ENCODE peak calls at places on chromosomes 16 and 17, in six cellular contexts. One of them, this sample, is unnamed.

GRCh38 chr17:44007346-44008204 is 3.2 kb downstream of the NAGS start:
- DNase-seq in H9: no peak
- DNase-seq in IMR-90: no peak
- DNase-seq in H1: peak; percentile 49
- DNase-seq in neuronal stem cell: no peak
- DNase-seq in mesenchymal stem cell: no peak
- DNase-seq in this sample: peak; percentile 20

GRCh38 chr16:4601317-4602186 is 13.1 kb downstream of the UBALD1 start:
- DNase-seq in H9: no peak
- DNase-seq in IMR-90: peak; percentile 20
- DNase-seq in H1: no peak
- DNase-seq in neuronal stem cell: no peak
- DNase-seq in mesenchymal stem cell: no peak
- DNase-seq in this sample: no peak

GRCh38 chr17:20142268-20142667 is 133.1 kb downstream of the SPECC1 start:
- DNase-seq in H9: no peak
- DNase-seq in IMR-90: no peak
- DNase-seq in H1: no peak
- DNase-seq in neuronal stem cell: no peak
- DNase-seq in mesenchymal stem cell: no peak
- DNase-seq in this sample: no peak

GRCh38 chr17:49955157-49955556 is 13.8 kb upstream of the DLX4 start:
- DNase-seq in H9: no peak
- DNase-seq in IMR-90: no peak
- DNase-seq in H1: no peak
- DNase-seq in neuronal stem cell: no peak
- DNase-seq in mesenchymal stem cell: no peak
- DNase-seq in this sample: no peak

GRCh38 chr17:63480826-63481487 is 4.1 kb downstream of the ACE start:
- DNase-seq in H9: no peak
- DNase-seq in IMR-90: no peak
- DNase-seq in H1: no peak
- DNase-seq in neuronal stem cell: no peak
- DNase-seq in mesenchymal stem cell: no peak
- DNase-seq in this sample: no peak

GRCh38 chr17:45954914-45955313 is 44.1 kb upstream of the STH start:
- DNase-seq in H9: no peak
- DNase-seq in IMR-90: no peak
- DNase-seq in H1: no peak
- DNase-seq in neuronal stem cell: no peak
- DNase-seq in mesenchymal stem cell: no peak
- DNase-seq in this sample: no peak

GRCh38 chr16:15650698-15651161 is 685 bp downstream of the NDE1 start:
- DNase-seq in H9: peak; percentile 39
- DNase-seq in IMR-90: peak; percentile 13
- DNase-seq in H1: no peak
- DNase-seq in neuronal stem cell: peak; percentile 20
- DNase-seq in mesenchymal stem cell: peak; percentile 42
- DNase-seq in this sample: peak; percentile 76

GRCh38 chr17:2250140-2251095 is 53.2 kb downstream of the SMG6 start:
- DNase-seq in H9: no peak
- DNase-seq in IMR-90: peak; percentile 58
- DNase-seq in H1: no peak
- DNase-seq in neuronal stem cell: no peak
- DNase-seq in mesenchymal stem cell: no peak
- DNase-seq in this sample: no peak

GRCh38 chr17:60392845-60393702 is 1.1 kb upstream of the USP32 start:
- DNase-seq in H9: no peak
- DNase-seq in IMR-90: peak; percentile 60
- DNase-seq in H1: no peak
- DNase-seq in neuronal stem cell: no peak
- DNase-seq in mesenchymal stem cell: peak; percentile 74
- DNase-seq in this sample: peak; percentile 33

GRCh38 chr16:49276646-49277385 is 4.8 kb downstream of the CBLN1 start:
- DNase-seq in H9: peak; percentile 53
- DNase-seq in IMR-90: no peak
- DNase-seq in H1: peak; percentile 52
- DNase-seq in neuronal stem cell: no peak
- DNase-seq in mesenchymal stem cell: no peak
- DNase-seq in this sample: peak; percentile 27

GRCh38 chr16:71401988-71402387 is 39.9 kb downstream of the TLE7 start:
- DNase-seq in H9: no peak
- DNase-seq in IMR-90: no peak
- DNase-seq in H1: no peak
- DNase-seq in neuronal stem cell: no peak
- DNase-seq in mesenchymal stem cell: no peak
- DNase-seq in this sample: no peak

GRCh38 chr16:22163806-22164205 is 1.5 kb downstream of the SDR42E2 start:
- DNase-seq in H9: no peak
- DNase-seq in IMR-90: no peak
- DNase-seq in H1: no peak
- DNase-seq in neuronal stem cell: no peak
- DNase-seq in mesenchymal stem cell: no peak
- DNase-seq in this sample: no peak

GRCh38 chr17:9436629-9437028 is 139.0 kb downstream of the STX8 start:
- DNase-seq in H9: no peak
- DNase-seq in IMR-90: no peak
- DNase-seq in H1: no peak
- DNase-seq in neuronal stem cell: no peak
- DNase-seq in mesenchymal stem cell: no peak
- DNase-seq in this sample: no peak

GRCh38 chr17:28327031-28327607 is 8.1 kb downstream of the TMEM97 start:
- DNase-seq in H9: peak; percentile 18
- DNase-seq in IMR-90: peak; percentile 52
- DNase-seq in H1: no peak
- DNase-seq in neuronal stem cell: no peak
- DNase-seq in mesenchymal stem cell: no peak
- DNase-seq in this sample: no peak

GRCh38 chr16:88503771-88504488 is 50.9 kb downstream of the ZFPM1 start:
- DNase-seq in H9: no peak
- DNase-seq in IMR-90: no peak
- DNase-seq in H1: no peak
- DNase-seq in neuronal stem cell: no peak
- DNase-seq in mesenchymal stem cell: no peak
- DNase-seq in this sample: no peak

GRCh38 chr16:27972500-27972899 is 91.0 kb downstream of the GSG1L start:
- DNase-seq in H9: peak; percentile 67
- DNase-seq in IMR-90: peak; percentile 30
- DNase-seq in H1: peak; percentile 53
- DNase-seq in neuronal stem cell: peak; percentile 31
- DNase-seq in mesenchymal stem cell: peak; percentile 1
- DNase-seq in this sample: peak; percentile 74

GRCh38 chr16:5354645-5355044 is 257.1 kb upstream of the EEF2KMT start:
- DNase-seq in H9: no peak
- DNase-seq in IMR-90: no peak
- DNase-seq in H1: no peak
- DNase-seq in neuronal stem cell: no peak
- DNase-seq in mesenchymal stem cell: no peak
- DNase-seq in this sample: no peak

GRCh38 chr17:2551928-2552327 is 40.2 kb upstream of the METTL16 start:
- DNase-seq in H9: no peak
- DNase-seq in IMR-90: no peak
- DNase-seq in H1: no peak
- DNase-seq in neuronal stem cell: peak; percentile 81
- DNase-seq in mesenchymal stem cell: no peak
- DNase-seq in this sample: peak; percentile 29

GRCh38 chr17:8798176-8799000 is 777 bp downstream of the MFSD6L start:
- DNase-seq in H9: peak; percentile 62
- DNase-seq in IMR-90: no peak
- DNase-seq in H1: no peak
- DNase-seq in neuronal stem cell: no peak
- DNase-seq in mesenchymal stem cell: no peak
- DNase-seq in this sample: peak; percentile 31

GRCh38 chr16:78748471-78748929 is 649.0 kb downstream of the WWOX start:
- DNase-seq in H9: no peak
- DNase-seq in IMR-90: no peak
- DNase-seq in H1: no peak
- DNase-seq in neuronal stem cell: no peak
- DNase-seq in mesenchymal stem cell: no peak
- DNase-seq in this sample: no peak

GRCh38 chr17:77880702-77881450 is 77.6 kb upstream of the TNRC6C start:
- DNase-seq in H9: no peak
- DNase-seq in IMR-90: no peak
- DNase-seq in H1: no peak
- DNase-seq in neuronal stem cell: no peak
- DNase-seq in mesenchymal stem cell: no peak
- DNase-seq in this sample: no peak

GRCh38 chr16:88687254-88687576 is 908 bp upstream of the SNAI3 start:
- DNase-seq in H9: no peak
- DNase-seq in IMR-90: no peak
- DNase-seq in H1: no peak
- DNase-seq in neuronal stem cell: no peak
- DNase-seq in mesenchymal stem cell: no peak
- DNase-seq in this sample: no peak

GRCh38 chr17:74833501-74834361 is 26.0 kb downstream of the GRIN2C start:
- DNase-seq in H9: no peak
- DNase-seq in IMR-90: peak; percentile 52
- DNase-seq in H1: no peak
- DNase-seq in neuronal stem cell: no peak
- DNase-seq in mesenchymal stem cell: no peak
- DNase-seq in this sample: no peak

GRCh38 chr16:54930034-54930938 is at the start of gene IRX5:
- DNase-seq in H9: peak; percentile 94
- DNase-seq in IMR-90: peak; percentile 81
- DNase-seq in H1: peak; percentile 84
- DNase-seq in neuronal stem cell: peak; percentile 91
- DNase-seq in mesenchymal stem cell: peak; percentile 94
- DNase-seq in this sample: peak; percentile 97

GRCh38 chr17:11598274-11599221 is at the start of gene DNAH9:
- DNase-seq in H9: peak; percentile 99
- DNase-seq in IMR-90: no peak
- DNase-seq in H1: peak; percentile 96
- DNase-seq in neuronal stem cell: peak; percentile 97
- DNase-seq in mesenchymal stem cell: no peak
- DNase-seq in this sample: peak; percentile 99

GRCh38 chr17:65522751-65523404 is 38.6 kb downstream of the AXIN2 start:
- DNase-seq in H9: peak; percentile 32
- DNase-seq in IMR-90: no peak
- DNase-seq in H1: no peak
- DNase-seq in neuronal stem cell: no peak
- DNase-seq in mesenchymal stem cell: no peak
- DNase-seq in this sample: peak; percentile 24

GRCh38 chr16:4760221-4760910 is 6.6 kb downstream of the ZNF500 start:
- DNase-seq in H9: no peak
- DNase-seq in IMR-90: no peak
- DNase-seq in H1: no peak
- DNase-seq in neuronal stem cell: no peak
- DNase-seq in mesenchymal stem cell: no peak
- DNase-seq in this sample: no peak

GRCh38 chr16:74637742-74638453 is 28.8 kb downstream of the RFWD3 start:
- DNase-seq in H9: no peak
- DNase-seq in IMR-90: no peak
- DNase-seq in H1: no peak
- DNase-seq in neuronal stem cell: no peak
- DNase-seq in mesenchymal stem cell: no peak
- DNase-seq in this sample: no peak
- H3K4me1 ChIP-seq in H9: no peaks in the 10 kb centered on the region
- H3K4me1 ChIP-seq in IMR-90: no peaks in the 10 kb centered on the region
- H3K4me1 ChIP-seq in H1: no peaks in the 10 kb centered on the region
- H3K4me1 ChIP-seq in neuronal stem cell: no peaks in the 10 kb centered on the region
- H3K4me1 ChIP-seq in mesenchymal stem cell: peaks cover 1% of the 10 kb centered on the region
- H3K4me1 ChIP-seq in this sample: no peaks in the 10 kb centered on the region

DNA sequence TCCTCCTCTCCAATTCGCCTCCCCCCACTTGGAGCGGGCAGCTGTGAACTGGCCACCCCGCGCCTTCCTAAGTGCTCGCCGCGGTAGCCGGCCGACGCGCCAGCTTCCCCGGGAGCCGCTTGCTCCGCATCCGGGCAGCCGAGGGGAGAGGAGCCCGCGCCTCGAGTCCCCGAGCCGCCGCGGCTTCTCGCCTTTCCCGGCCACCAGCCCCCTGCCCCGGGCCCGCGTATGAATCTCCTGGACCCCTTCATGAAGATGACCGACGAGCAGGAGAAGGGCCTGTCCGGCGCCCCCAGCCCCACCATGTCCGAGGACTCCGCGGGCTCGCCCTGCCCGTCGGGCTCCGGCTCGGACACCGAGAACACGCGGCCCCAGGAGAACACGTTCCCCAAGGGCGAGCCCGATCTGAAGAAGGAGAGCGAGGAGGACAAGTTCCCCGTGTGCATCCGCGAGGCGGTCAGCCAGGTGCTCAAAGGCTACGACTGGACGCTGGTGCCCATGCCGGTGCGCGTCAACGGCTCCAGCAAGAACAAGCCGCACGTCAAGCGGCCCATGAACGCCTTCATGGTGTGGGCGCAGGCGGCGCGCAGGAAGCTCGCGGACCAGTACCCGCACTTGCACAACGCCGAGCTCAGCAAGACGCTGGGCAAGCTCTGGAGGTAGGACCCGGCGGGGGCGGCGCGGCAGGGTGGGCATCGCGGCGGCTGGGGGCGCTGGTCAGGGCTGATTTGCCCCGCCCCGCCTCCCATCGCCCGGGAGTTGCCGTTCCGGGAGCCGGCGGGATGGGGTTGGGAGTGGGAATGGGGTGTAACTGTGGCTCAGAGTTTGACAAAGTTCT is 563 bp downstream of the SOX9 start:
- DNase-seq in H9: peak; percentile 73
- DNase-seq in IMR-90: peak; percentile 69
- DNase-seq in H1: peak; percentile 81
- DNase-seq in neuronal stem cell: no peak
- DNase-seq in mesenchymal stem cell: peak; percentile 76
- DNase-seq in this sample: peak; percentile 63
- H2BK120ac ChIP-seq in H9: no peak overlapping the region
- H2BK120ac ChIP-seq in IMR-90: peak overlapping the region; percentile 77
- H2BK120ac ChIP-seq in H1: no peak overlapping the region
- H2BK120ac ChIP-seq in neuronal stem cell: peak overlapping the region; percentile 75
- H2BK120ac ChIP-seq in mesenchymal stem cell: peak overlapping the region; percentile 7
- H2BK120ac ChIP-seq in this sample: no peak overlapping the region

GRCh38 chr17:57873261-57874057 is 23.6 kb upstream of the MRPS23 start:
- DNase-seq in H9: peak; percentile 36
- DNase-seq in IMR-90: no peak
- DNase-seq in H1: no peak
- DNase-seq in neuronal stem cell: no peak
- DNase-seq in mesenchymal stem cell: no peak
- DNase-seq in this sample: peak; percentile 60
- H2BK5ac ChIP-seq in H9: no peak overlapping the region
- H2BK5ac ChIP-seq in IMR-90: peak overlapping the region; percentile 98
- H2BK5ac ChIP-seq in H1: peak overlapping the region; percentile 96
- H2BK5ac ChIP-seq in neuronal stem cell: no peak overlapping the region
- H2BK5ac ChIP-seq in mesenchymal stem cell: no peak overlapping the region
- H2BK5ac ChIP-seq in this sample: peak overlapping the region; percentile 67

GRCh38 chr17:3887811-3888210 is 5.0 kb downstream of the CAMKK1 start:
- DNase-seq in H9: no peak
- DNase-seq in IMR-90: no peak
- DNase-seq in H1: no peak
- DNase-seq in neuronal stem cell: no peak
- DNase-seq in mesenchymal stem cell: peak; percentile 21
- DNase-seq in this sample: peak; percentile 28

GRCh38 chr17:3888343-3889171 is 4.3 kb downstream of the CAMKK1 start:
- DNase-seq in H9: peak; percentile 92
- DNase-seq in IMR-90: peak; percentile 94
- DNase-seq in H1: peak; percentile 70
- DNase-seq in neuronal stem cell: no peak
- DNase-seq in mesenchymal stem cell: peak; percentile 93
- DNase-seq in this sample: peak; percentile 81

GRCh38 chr17:3890082-3890892 is 2.6 kb downstream of the CAMKK1 start:
- DNase-seq in H9: no peak
- DNase-seq in IMR-90: peak; percentile 91
- DNase-seq in H1: no peak
- DNase-seq in neuronal stem cell: no peak
- DNase-seq in mesenchymal stem cell: peak; percentile 96
- DNase-seq in this sample: no peak

GRCh38 chr17:3890893-3891219 is 2.0 kb downstream of the CAMKK1 start:
- DNase-seq in H9: no peak
- DNase-seq in IMR-90: no peak
- DNase-seq in H1: no peak
- DNase-seq in neuronal stem cell: no peak
- DNase-seq in mesenchymal stem cell: no peak
- DNase-seq in this sample: no peak

GRCh38 chr17:3889613-3890012 is 3.2 kb downstream of the CAMKK1 start:
- DNase-seq in H9: no peak
- DNase-seq in IMR-90: no peak
- DNase-seq in H1: no peak
- DNase-seq in neuronal stem cell: no peak
- DNase-seq in mesenchymal stem cell: no peak
- DNase-seq in this sample: no peak
- H3K4me1 ChIP-seq in H9: peaks cover 2% of the 10 kb centered on the region
- H3K4me1 ChIP-seq in IMR-90: peaks cover 50% of the 10 kb centered on the region
- H3K4me1 ChIP-seq in H1: peaks cover 14% of the 10 kb centered on the region
- H3K4me1 ChIP-seq in neuronal stem cell: peaks cover 18% of the 10 kb centered on the region
- H3K4me1 ChIP-seq in mesenchymal stem cell: peaks cover 82% of the 10 kb centered on the region
- H3K4me1 ChIP-seq in this sample: peaks cover 8% of the 10 kb centered on the region

This sample was measured in mesendoderm.